ENCODE peak calls at places on chromosomes 5 and 9, in five cellular contexts. M, V, F, S and T are unnamed samples.

GRCh38 chr5:132389453-132390286 is 20.2 kb downstream of the SLC22A5 start:
- DNase-seq in F (no peak), V (no peak), M (peak), S (no peak), T (no peak)

GRCh38 chr9:8241201-8241600 is 441.6 kb upstream of the DMAC1 start:
- DNase-seq in S (no peak), M (no peak), V (no peak), F (no peak), T (no peak)

GRCh38 chr5:14581333-14581890 is at the start of gene OTULINL:
- DNase-seq in F (peak), V (no peak), M (no peak), S (peak), T (no peak)

GRCh38 chr9:92642041-92642451 is 27.9 kb downstream of the IPPK start:
- DNase-seq in M (no peak), F (no peak), S (no peak), V (no peak), T (no peak)

GRCh38 chr9:97470076-97470475 is 31.4 kb upstream of the TMOD1 start:
- DNase-seq in M (no peak), S (peak), F (no peak), V (no peak), T (no peak)

GRCh38 chr5:32501623-32502022 is 57.1 kb upstream of the ZFR start:
- DNase-seq in M (no peak), S (no peak), V (no peak), F (no peak), T (no peak)

GRCh38 chr9:75644649-75645048 is 245.8 kb upstream of the PCSK5 start:
- DNase-seq in V (no peak), S (no peak), M (no peak), F (no peak), T (no peak)

GRCh38 chr5:17831279-17831678 is 197.0 kb downstream of the TAF11L14 start:
- DNase-seq in S (no peak), F (no peak), M (no peak), V (peak), T (no peak)

GRCh38 chr9:107667700-107668099 is 178.1 kb upstream of the KLF4 start:
- DNase-seq in F (no peak), M (no peak), S (no peak), V (no peak), T (no peak)

GRCh38 chr5:132425009-132425937 is 55.8 kb downstream of the SLC22A5 start:
- DNase-seq in F (no peak), M (no peak), S (no peak), V (no peak), T (no peak)

GRCh38 chr5:96200611-96201010 is 232.4 kb downstream of the PCSK1 start:
- DNase-seq in S (no peak), M (no peak), V (no peak), F (no peak), T (no peak)

GRCh38 chr5:1930880-1931589 is 48.3 kb upstream of the IRX4 start:
- DNase-seq in F (no peak), M (no peak), V (no peak), S (peak), T (no peak)

GRCh38 chr5:149857499-149857898 is 87.1 kb downstream of the PDE6A start:
- DNase-seq in M (no peak), V (no peak), S (peak), F (no peak), T (no peak)

GRCh38 chr9:30846644-30847043 is 1537.8 kb upstream of the ACO1 start:
- DNase-seq in F (no peak), V (no peak), S (no peak), M (no peak), T (no peak)

GRCh38 chr5:159616967-159617366 is 286.7 kb upstream of the IL12B start:
- DNase-seq in V (no peak), F (no peak), M (no peak), S (no peak), T (peak)

GRCh38 chr5:170945275-170945674 is 83.5 kb downstream of the RANBP17 start:
- DNase-seq in S (no peak), V (no peak), F (no peak), M (no peak), T (no peak)

GRCh38 chr5:2904399-2904798 is 152.9 kb upstream of the IRX2 start:
- DNase-seq in F (no peak), V (no peak), M (no peak), S (no peak), T (no peak)

GRCh38 chr9:75907329-75907728 is 16.9 kb downstream of the PCSK5 start:
- DNase-seq in S (no peak), V (no peak), M (no peak), F (peak), T (no peak)

GRCh38 chr5:40405230-40405629 is 274.5 kb upstream of the PTGER4 start:
- DNase-seq in V (no peak), F (no peak), S (no peak), M (no peak), T (peak)

GRCh38 chr5:109454726-109455505 is 45.1 kb upstream of the PJA2 start:
- DNase-seq in V (no peak), M (no peak), S (no peak), F (no peak), T (no peak)

GRCh38 chr5:152170350-152170749 is 234.7 kb downstream of the NMUR2 start:
- DNase-seq in M (no peak), V (no peak), F (no peak), S (no peak), T (no peak)

GRCh38 chr5:89584339-89584956 is 701.5 kb upstream of the MEF2C start:
- DNase-seq in S (no peak), M (peak), F (no peak), V (no peak), T (no peak)

GRCh38 chr5:435961-436640 is 6.9 kb upstream of the EXOC3 start:
- DNase-seq in S (peak), F (peak), V (no peak), M (no peak), T (no peak)

GRCh38 chr5:122515709-122516431 is 203.8 kb downstream of the SNCAIP start:
- DNase-seq in M (peak), V (peak), S (peak), F (peak), T (peak)

GRCh38 chr5:176535101-176535654 is 2.0 kb downstream of the RNF44 start:
- DNase-seq in M (no peak), V (no peak), S (no peak), F (no peak), T (peak)

GRCh38 chr9:34197280-34197679 is 18.4 kb downstream of the UBAP1 start:
- DNase-seq in F (no peak), M (no peak), V (no peak), S (no peak), T (no peak)

GRCh38 chr5:177537389-177538361 is 16.7 kb downstream of the FAM193B start:
- DNase-seq in S (no peak), M (no peak), V (no peak), F (no peak), T (no peak)

GRCh38 chr9:20526500-20527319 is 95.6 kb downstream of the MLLT3 start:
- DNase-seq in V (no peak), S (no peak), F (peak), M (no peak), T (no peak)

GRCh38 chr5:14213253-14213652 is 70.1 kb downstream of the TRIO start:
- DNase-seq in V (no peak), S (no peak), M (no peak), F (no peak), T (no peak)

GRCh38 chr5:172141949-172142319 is 46.1 kb downstream of the STK10 start:
- DNase-seq in S (no peak), M (no peak), V (no peak), F (no peak), T (no peak)

GRCh38 chr9:136657975-136658848 is 4.5 kb upstream of the EGFL7 start:
- DNase-seq in F (no peak), V (no peak), S (no peak), M (no peak), T (no peak)

GRCh38 chr9:5949103-5949699 is 58.5 kb downstream of the MLANA start:
- DNase-seq in V (no peak), S (no peak), M (no peak), F (no peak), T (peak)

GRCh38 chr5:143721960-143722359 is 90.0 kb upstream of the HMHB1 start:
- DNase-seq in F (no peak), S (no peak), V (no peak), M (no peak), T (no peak)

GRCh38 chr5:65611524-65611923 is 12.6 kb downstream of the TRIM23 start:
- DNase-seq in M (peak), V (no peak), F (peak), S (no peak), T (no peak)

GRCh38 chr9:77848897-77849296 is 182.7 kb downstream of the GNAQ start:
- DNase-seq in M (no peak), S (no peak), V (no peak), F (no peak), T (peak)

GRCh38 chr9:2723666-2724065 is 6.4 kb downstream of the KCNV2 start:
- DNase-seq in V (no peak), M (no peak), F (no peak), S (peak), T (no peak)

GRCh38 chr5:6731465-6732237 is 18.4 kb downstream of the TENT4A start:
- DNase-seq in V (no peak), F (no peak), M (no peak), S (no peak), T (no peak)

DNA sequence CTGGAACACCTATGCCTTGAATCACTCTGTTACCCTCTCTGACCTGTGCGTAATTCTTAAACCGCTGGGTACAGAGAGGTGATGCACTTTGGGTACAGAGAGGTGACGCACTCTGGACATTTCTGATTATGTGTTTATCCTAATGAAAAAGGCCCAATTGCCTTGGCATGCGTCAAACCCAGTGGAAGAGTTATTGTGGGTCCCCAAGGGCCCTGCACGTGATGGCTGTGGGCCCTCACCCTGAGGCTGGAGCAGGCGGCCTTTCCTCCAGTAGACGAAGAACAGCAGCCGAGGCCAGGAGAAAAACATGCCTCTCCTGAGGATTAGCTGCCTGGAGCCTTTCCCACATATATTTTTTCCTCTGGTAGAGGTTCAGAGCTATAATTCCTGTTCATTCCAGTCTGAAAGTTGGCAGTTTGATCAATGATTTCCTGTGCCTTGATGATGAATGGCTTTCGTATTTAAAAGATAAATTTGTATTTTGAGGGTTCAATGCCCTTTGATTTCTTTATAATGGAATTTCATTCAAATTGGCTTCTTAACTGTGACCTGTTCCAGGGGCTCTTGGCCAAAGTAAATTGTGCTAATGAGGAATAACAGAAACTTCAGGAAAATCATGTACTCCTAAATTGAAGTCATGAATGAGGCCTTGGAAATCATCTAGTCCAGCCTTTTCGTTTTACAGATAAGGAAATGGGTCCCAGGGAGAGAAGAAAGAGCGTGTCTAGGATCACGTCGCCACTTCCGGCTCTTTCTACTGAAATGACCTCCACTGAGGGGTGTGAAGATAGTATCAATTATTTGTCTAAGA is 22.8 kb downstream of the ACER2 start:
- DNase-seq in M (no peak), S (no peak), V (no peak), F (no peak), T (no peak)
- TF ChIP-seq POLR2AphosphoS5 in M (no peak), S (no peak), V (no peak), F (no peak), T (no peak)

GRCh38 chr5:163505475-163506457 is at the start of gene MAT2B:
- DNase-seq in M (peak), V (no peak), F (peak), S (peak), T (peak)
- H3K4me3 ChIP-seq in M (peak), V (peak), F (peak), S (peak), T (peak)

GRCh38 chr5:138032572-138033274 is at the start of gene FAM13B:
- DNase-seq in V (no peak), S (peak), F (peak), M (no peak), T (peak)
- TF ChIP-seq POLR2AphosphoS5 in V (peak), S (peak), F (peak), M (peak), T (peak)

GRCh38 chr5:112123060-112123459 is 296.0 kb downstream of the EPB41L4A start:
- DNase-seq in V (no peak), S (no peak), M (no peak), F (no peak), T (no peak)
- H3K4me3 ChIP-seq in V (no peak), S (no peak), M (no peak), F (no peak), T (no peak)